ENCODE peak calls at places on chromosomes 7 and 10, in six cellular contexts. One of them, this sample, is unnamed.

GRCh38 chr10:101725843-101726242 is 30.9 kb upstream of the FBXW4 start:
- DNase-seq in HFFc6: no peak
- DNase-seq in MCF 10A: no peak
- DNase-seq in osteocyte: no peak
- DNase-seq in pancreas: no peak
- DNase-seq in sigmoid colon: no peak
- DNase-seq in this sample: no peak

GRCh38 chr7:132149801-132150310 is 426.4 kb downstream of the PLXNA4 start:
- DNase-seq in sigmoid colon: no peak
- DNase-seq in MCF 10A: no peak
- DNase-seq in osteocyte: no peak
- DNase-seq in HFFc6: no peak
- DNase-seq in pancreas: no peak
- DNase-seq in this sample: no peak

GRCh38 chr7:158137516-158138328 is 449.9 kb downstream of the PTPRN2 start:
- DNase-seq in sigmoid colon: no peak
- DNase-seq in pancreas: no peak
- DNase-seq in HFFc6: no peak
- DNase-seq in osteocyte: no peak
- DNase-seq in MCF 10A: no peak
- DNase-seq in this sample: no peak

GRCh38 chr10:33271969-33272583 is 62.4 kb downstream of the NRP1 start:
- DNase-seq in MCF 10A: no peak
- DNase-seq in osteocyte: no peak
- DNase-seq in pancreas: no peak
- DNase-seq in sigmoid colon: no peak
- DNase-seq in HFFc6: no peak
- DNase-seq in this sample: no peak

GRCh38 chr7:157005456-157006204 is 4.8 kb downstream of the MNX1 start:
- DNase-seq in pancreas: no peak
- DNase-seq in MCF 10A: no peak
- DNase-seq in HFFc6: no peak
- DNase-seq in sigmoid colon: no peak
- DNase-seq in osteocyte: no peak
- DNase-seq in this sample: no peak

GRCh38 chr7:45088146-45088701 is 545 bp downstream of the NACAD start:
- DNase-seq in MCF 10A: no peak
- DNase-seq in osteocyte: no peak
- DNase-seq in pancreas: no peak
- DNase-seq in sigmoid colon: peak; percentile 65
- DNase-seq in HFFc6: no peak
- DNase-seq in this sample: peak; percentile 78

GRCh38 chr7:45001138-45001694 is 1.2 kb downstream of the CCM2 start:
- DNase-seq in MCF 10A: peak; percentile 51
- DNase-seq in HFFc6: no peak
- DNase-seq in osteocyte: no peak
- DNase-seq in sigmoid colon: peak; percentile 59
- DNase-seq in pancreas: no peak
- DNase-seq in this sample: no peak

GRCh38 chr7:44959433-44959951 is 19.3 kb downstream of the MYO1G start:
- DNase-seq in osteocyte: no peak
- DNase-seq in MCF 10A: peak; percentile 44
- DNase-seq in pancreas: no peak
- DNase-seq in sigmoid colon: no peak
- DNase-seq in HFFc6: peak; percentile 27
- DNase-seq in this sample: peak; percentile 20

GRCh38 chr7:130943336-130943901 is 209.4 kb upstream of the KLF14 start:
- DNase-seq in pancreas: no peak
- DNase-seq in HFFc6: peak; percentile 42
- DNase-seq in osteocyte: no peak
- DNase-seq in MCF 10A: peak; percentile 72
- DNase-seq in sigmoid colon: no peak
- DNase-seq in this sample: no peak

GRCh38 chr10:126014309-126014708 is 117.9 kb downstream of the FANK1 start:
- DNase-seq in sigmoid colon: no peak
- DNase-seq in HFFc6: peak; percentile 33
- DNase-seq in osteocyte: no peak
- DNase-seq in pancreas: no peak
- DNase-seq in MCF 10A: no peak
- DNase-seq in this sample: no peak

GRCh38 chr7:55065079-55065478 is 46.3 kb downstream of the EGFR start:
- DNase-seq in osteocyte: no peak
- DNase-seq in MCF 10A: peak; percentile 95
- DNase-seq in HFFc6: peak; percentile 93
- DNase-seq in sigmoid colon: peak; percentile 90
- DNase-seq in pancreas: no peak
- DNase-seq in this sample: no peak

GRCh38 chr7:144526912-144527610 is 123.6 kb upstream of the NOBOX start:
- DNase-seq in HFFc6: no peak
- DNase-seq in osteocyte: no peak
- DNase-seq in pancreas: no peak
- DNase-seq in MCF 10A: no peak
- DNase-seq in sigmoid colon: no peak
- DNase-seq in this sample: no peak

GRCh38 chr7:128137096-128137655 is 103.9 kb upstream of the LEP start:
- DNase-seq in sigmoid colon: no peak
- DNase-seq in HFFc6: peak; percentile 79
- DNase-seq in pancreas: no peak
- DNase-seq in osteocyte: peak; percentile 71
- DNase-seq in MCF 10A: peak; percentile 56
- DNase-seq in this sample: no peak

GRCh38 chr10:6659451-6659850 is 79.4 kb upstream of the PRKCQ start:
- DNase-seq in HFFc6: no peak
- DNase-seq in osteocyte: no peak
- DNase-seq in sigmoid colon: no peak
- DNase-seq in pancreas: no peak
- DNase-seq in MCF 10A: no peak
- DNase-seq in this sample: no peak

GRCh38 chr7:16668978-16669377 is 23.0 kb downstream of the BZW2 start:
- DNase-seq in HFFc6: peak; percentile 34
- DNase-seq in MCF 10A: no peak
- DNase-seq in pancreas: no peak
- DNase-seq in sigmoid colon: no peak
- DNase-seq in osteocyte: no peak
- DNase-seq in this sample: no peak

GRCh38 chr7:142606081-142606480 is 143.2 kb upstream of the PRSS1 start:
- DNase-seq in pancreas: no peak
- DNase-seq in osteocyte: no peak
- DNase-seq in MCF 10A: no peak
- DNase-seq in HFFc6: no peak
- DNase-seq in sigmoid colon: no peak
- DNase-seq in this sample: no peak

GRCh38 chr7:6520163-6520981 is 30.9 kb downstream of the GRID2IP start:
- DNase-seq in HFFc6: no peak
- DNase-seq in MCF 10A: no peak
- DNase-seq in osteocyte: no peak
- DNase-seq in pancreas: no peak
- DNase-seq in sigmoid colon: no peak
- DNase-seq in this sample: no peak

GRCh38 chr7:44637788-44638594 is 31.6 kb downstream of the OGDH start:
- DNase-seq in sigmoid colon: peak; percentile 83
- DNase-seq in MCF 10A: peak; percentile 85
- DNase-seq in osteocyte: peak; percentile 42
- DNase-seq in pancreas: no peak
- DNase-seq in HFFc6: peak; percentile 79
- DNase-seq in this sample: no peak

GRCh38 chr10:86752311-86752710 is 4.1 kb upstream of the BMPR1A start:
- DNase-seq in osteocyte: no peak
- DNase-seq in HFFc6: no peak
- DNase-seq in sigmoid colon: no peak
- DNase-seq in MCF 10A: no peak
- DNase-seq in pancreas: no peak
- DNase-seq in this sample: no peak

GRCh38 chr7:32892521-32893224 is 1.1 kb upstream of the KBTBD2 start:
- DNase-seq in MCF 10A: peak; percentile 84
- DNase-seq in HFFc6: peak; percentile 75
- DNase-seq in osteocyte: peak; percentile 84
- DNase-seq in pancreas: peak; percentile 29
- DNase-seq in sigmoid colon: peak; percentile 76
- DNase-seq in this sample: peak; percentile 81

GRCh38 chr10:120948889-120949382 is 97.8 kb downstream of the WDR11 start:
- DNase-seq in sigmoid colon: peak; percentile 82
- DNase-seq in osteocyte: peak; percentile 92
- DNase-seq in MCF 10A: peak; percentile 73
- DNase-seq in pancreas: peak; percentile 29
- DNase-seq in HFFc6: peak; percentile 32
- DNase-seq in this sample: no peak

GRCh38 chr10:58666024-58666423 is 153.4 kb downstream of the BICC1 start:
- DNase-seq in HFFc6: no peak
- DNase-seq in osteocyte: no peak
- DNase-seq in sigmoid colon: no peak
- DNase-seq in MCF 10A: peak; percentile 71
- DNase-seq in pancreas: peak; percentile 9
- DNase-seq in this sample: no peak

GRCh38 chr10:30493609-30494530 is 59.9 kb downstream of the MAP3K8 start:
- DNase-seq in sigmoid colon: peak; percentile 80
- DNase-seq in osteocyte: no peak
- DNase-seq in MCF 10A: peak; percentile 43
- DNase-seq in pancreas: no peak
- DNase-seq in HFFc6: peak; percentile 73
- DNase-seq in this sample: no peak
- TF ChIP-seq CTCF in sigmoid colon: no peak
- TF ChIP-seq CTCF in osteocyte: no peak
- TF ChIP-seq CTCF in MCF 10A: no peak
- TF ChIP-seq CTCF in pancreas: no peak
- TF ChIP-seq CTCF in HFFc6: peak; percentile 47
- TF ChIP-seq CTCF in this sample: peak; percentile 12

DNA sequence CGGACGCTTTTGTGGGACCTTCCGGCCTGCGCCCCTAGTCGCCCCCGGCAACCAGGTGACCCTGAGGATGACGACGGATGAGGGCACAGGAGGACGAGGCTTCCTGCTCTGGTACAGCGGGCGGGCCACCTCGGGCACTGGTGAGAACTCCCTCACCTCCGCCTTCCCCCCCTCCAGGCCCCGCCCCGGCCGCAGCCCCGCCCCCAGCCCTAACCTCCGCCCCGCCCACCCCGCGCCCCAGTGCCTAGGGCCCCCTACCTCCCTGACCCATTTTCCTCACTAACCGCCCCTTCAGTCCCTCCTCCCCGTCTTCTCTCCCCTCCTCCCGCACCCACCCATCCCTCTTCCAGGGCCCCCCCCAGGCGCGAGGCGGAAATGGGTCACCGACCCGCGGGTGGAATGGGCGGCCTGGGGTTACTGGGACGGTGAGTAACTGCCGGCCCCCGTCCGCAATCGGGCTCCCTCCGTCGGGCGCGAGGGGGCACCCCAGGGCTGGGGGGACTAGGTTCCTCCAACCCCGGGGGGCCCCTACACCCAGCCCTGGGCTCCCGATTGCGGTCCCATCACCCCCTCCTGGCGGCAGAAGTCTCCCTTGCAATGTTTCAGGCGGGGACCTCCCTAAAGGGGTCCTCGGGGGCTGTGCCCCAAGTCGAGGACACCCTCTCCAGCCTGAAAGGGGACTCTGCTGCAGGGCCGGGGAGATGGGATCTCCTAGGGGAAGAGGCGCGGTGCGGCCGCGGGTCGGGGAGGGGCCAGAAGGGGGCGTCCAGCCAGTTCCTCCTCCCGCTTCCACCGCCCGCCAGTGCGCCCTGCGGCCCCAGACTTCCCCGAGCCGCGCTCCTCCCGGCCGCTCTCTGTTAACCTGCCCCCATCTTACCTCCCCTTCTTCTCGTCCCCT is 2.2 kb downstream of the PCOLCE start:
- DNase-seq in HFFc6: peak; percentile 48
- DNase-seq in pancreas: peak; percentile 68
- DNase-seq in MCF 10A: peak; percentile 55
- DNase-seq in osteocyte: peak; percentile 90
- DNase-seq in sigmoid colon: peak; percentile 93
- DNase-seq in this sample: no peak
- TF ChIP-seq CTCF in HFFc6: peak; percentile 80
- TF ChIP-seq CTCF in pancreas: peak; percentile 10
- TF ChIP-seq CTCF in MCF 10A: peak; percentile 33
- TF ChIP-seq CTCF in osteocyte: peak; percentile 57
- TF ChIP-seq CTCF in sigmoid colon: no peak
- TF ChIP-seq CTCF in this sample: peak; percentile 79

DNA sequence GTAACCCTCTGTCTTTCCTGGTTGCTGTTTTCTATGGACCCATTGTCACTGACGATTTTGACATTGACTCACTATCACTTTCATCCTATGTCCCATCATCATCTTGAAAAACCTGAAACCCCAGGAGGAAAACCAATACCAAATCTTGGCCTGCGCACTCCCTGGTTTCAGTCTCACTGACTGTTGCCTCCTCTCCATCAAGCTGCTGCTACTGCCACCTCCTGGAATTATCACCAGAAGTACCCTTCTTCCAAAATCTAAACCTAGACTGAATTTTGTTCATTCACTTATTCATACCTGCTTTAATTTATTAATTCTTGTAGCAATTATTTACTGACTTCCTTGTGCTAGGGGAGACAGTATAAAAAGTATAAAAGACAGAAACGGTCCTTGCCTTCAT is 44.5 kb upstream of the ACBD5 start:
- DNase-seq in HFFc6: no peak
- DNase-seq in osteocyte: no peak
- DNase-seq in MCF 10A: peak; percentile 20
- DNase-seq in sigmoid colon: no peak
- DNase-seq in pancreas: peak; percentile 10
- DNase-seq in this sample: no peak
- TF ChIP-seq CTCF in HFFc6: peak; percentile 30
- TF ChIP-seq CTCF in osteocyte: peak; percentile 24
- TF ChIP-seq CTCF in MCF 10A: no peak
- TF ChIP-seq CTCF in sigmoid colon: no peak
- TF ChIP-seq CTCF in pancreas: no peak
- TF ChIP-seq CTCF in this sample: peak; percentile 49

GRCh38 chr7:154440656-154441055 is 388.5 kb downstream of the DPP6 start:
- DNase-seq in HFFc6: no peak
- DNase-seq in MCF 10A: no peak
- DNase-seq in pancreas: no peak
- DNase-seq in sigmoid colon: no peak
- DNase-seq in osteocyte: no peak
- DNase-seq in this sample: no peak

GRCh38 chr7:154437238-154437637 is 385.0 kb downstream of the DPP6 start:
- DNase-seq in osteocyte: no peak
- DNase-seq in HFFc6: no peak
- DNase-seq in MCF 10A: no peak
- DNase-seq in sigmoid colon: no peak
- DNase-seq in pancreas: no peak
- DNase-seq in this sample: no peak

GRCh38 chr7:154441811-154442210 is 389.6 kb downstream of the DPP6 start:
- DNase-seq in pancreas: no peak
- DNase-seq in MCF 10A: no peak
- DNase-seq in sigmoid colon: no peak
- DNase-seq in osteocyte: no peak
- DNase-seq in HFFc6: no peak
- DNase-seq in this sample: no peak

GRCh38 chr7:154438571-154438970 is 386.4 kb downstream of the DPP6 start:
- DNase-seq in sigmoid colon: no peak
- DNase-seq in osteocyte: no peak
- DNase-seq in HFFc6: no peak
- DNase-seq in pancreas: no peak
- DNase-seq in MCF 10A: no peak
- DNase-seq in this sample: no peak

DNA sequence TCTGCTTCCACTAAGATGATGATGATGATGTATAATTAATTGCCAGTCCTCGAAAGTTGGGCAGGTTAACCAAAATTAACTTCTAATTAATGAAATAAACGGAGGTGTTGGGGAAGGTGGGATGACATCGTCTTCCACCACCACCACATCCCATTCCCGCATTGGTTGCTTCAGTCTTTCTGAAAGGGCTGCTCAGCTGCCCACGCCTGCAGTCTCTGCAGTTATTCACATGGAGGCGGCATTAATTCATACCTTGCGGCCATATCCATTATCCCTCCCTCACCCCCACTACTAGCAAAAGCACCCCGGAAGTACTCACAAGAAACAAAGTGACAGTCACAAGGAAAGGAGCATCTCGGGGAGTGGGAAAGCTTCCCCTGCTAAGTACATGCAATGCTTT is 387.9 kb downstream of the DPP6 start:
- DNase-seq in pancreas: no peak
- DNase-seq in sigmoid colon: no peak
- DNase-seq in MCF 10A: no peak
- DNase-seq in osteocyte: no peak
- DNase-seq in HFFc6: no peak
- DNase-seq in this sample: no peak
- TF ChIP-seq CTCF in pancreas: no peak
- TF ChIP-seq CTCF in sigmoid colon: no peak
- TF ChIP-seq CTCF in MCF 10A: no peak
- TF ChIP-seq CTCF in osteocyte: no peak
- TF ChIP-seq CTCF in HFFc6: no peak
- TF ChIP-seq CTCF in this sample: no peak

This sample was measured in chondrocyte.